ENCODE peak calls at places on chromosomes 11 and 22, in four cellular contexts. One of them, this sample, is unnamed.

GRCh38 chr22:46598224-46598623 is 22.0 kb upstream of the GRAMD4 start:
- DNase-seq in CD8-positive, alpha-beta T cell: no peak
- DNase-seq in skeletal muscle cell: no peak
- DNase-seq in colonic mucosa: no peak
- DNase-seq in this sample: no peak

GRCh38 chr22:46453006-46453828 is 84.2 kb downstream of the CELSR1 start:
- DNase-seq in CD8-positive, alpha-beta T cell: no peak
- DNase-seq in skeletal muscle cell: no peak
- DNase-seq in colonic mucosa: no peak
- DNase-seq in this sample: no peak

GRCh38 chr11:35945137-35945518 is 1.3 kb downstream of the LDLRAD3 start:
- DNase-seq in CD8-positive, alpha-beta T cell: no peak
- DNase-seq in skeletal muscle cell: no peak
- DNase-seq in colonic mucosa: no peak
- DNase-seq in this sample: no peak

GRCh38 chr11:66337103-66337899 is 1.1 kb upstream of the RIN1 start:
- DNase-seq in CD8-positive, alpha-beta T cell: no peak
- DNase-seq in skeletal muscle cell: no peak
- DNase-seq in colonic mucosa: no peak
- DNase-seq in this sample: no peak

GRCh38 chr11:117316197-117316961 is at the start of gene BACE1:
- DNase-seq in CD8-positive, alpha-beta T cell: no peak
- DNase-seq in skeletal muscle cell: peak
- DNase-seq in colonic mucosa: peak
- DNase-seq in this sample: peak

GRCh38 chr11:117684731-117685130 is 112.3 kb downstream of the DSCAML1 start:
- DNase-seq in CD8-positive, alpha-beta T cell: no peak
- DNase-seq in skeletal muscle cell: no peak
- DNase-seq in colonic mucosa: no peak
- DNase-seq in this sample: no peak

GRCh38 chr22:20268350-20269012 is 363 bp upstream of the RTN4R start:
- DNase-seq in CD8-positive, alpha-beta T cell: peak
- DNase-seq in skeletal muscle cell: no peak
- DNase-seq in colonic mucosa: peak
- DNase-seq in this sample: no peak

GRCh38 chr11:27201454-27202302 is 161.1 kb downstream of the BBOX1 start:
- DNase-seq in CD8-positive, alpha-beta T cell: no peak
- DNase-seq in skeletal muscle cell: peak
- DNase-seq in colonic mucosa: peak
- DNase-seq in this sample: peak

GRCh38 chr11:61505640-61506155 is 2.9 kb upstream of the LRRC10B start:
- DNase-seq in CD8-positive, alpha-beta T cell: no peak
- DNase-seq in skeletal muscle cell: no peak
- DNase-seq in colonic mucosa: no peak
- DNase-seq in this sample: no peak

GRCh38 chr22:23204125-23204488 is 23.8 kb downstream of the BCR start:
- DNase-seq in CD8-positive, alpha-beta T cell: no peak
- DNase-seq in skeletal muscle cell: no peak
- DNase-seq in colonic mucosa: no peak
- DNase-seq in this sample: no peak

DNA sequence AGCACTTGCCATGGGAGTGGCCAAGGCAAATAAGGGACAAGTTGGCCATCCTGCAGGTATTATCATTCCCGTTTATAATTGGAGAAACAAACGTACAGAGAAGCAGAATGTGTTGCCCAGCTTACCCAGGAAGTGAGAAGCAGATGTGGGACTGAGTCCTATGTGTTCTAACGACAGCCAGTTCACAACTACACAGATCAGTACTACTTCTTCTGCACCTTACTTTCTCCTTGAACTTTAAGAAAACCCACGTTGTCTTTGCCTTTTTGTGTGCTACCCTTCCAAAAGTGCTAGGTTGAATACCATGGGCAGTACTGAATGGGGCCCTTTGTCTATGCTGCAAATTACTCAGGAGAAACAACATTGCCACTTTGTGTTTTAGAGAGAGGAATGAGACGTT is 62.8 kb upstream of the BLID start:
- DNase-seq in CD8-positive, alpha-beta T cell: no peak
- DNase-seq in skeletal muscle cell: no peak
- DNase-seq in colonic mucosa: no peak
- DNase-seq in this sample: no peak
- H3K4me3 ChIP-seq in CD8-positive, alpha-beta T cell: no peak
- H3K4me3 ChIP-seq in skeletal muscle cell: peak
- H3K4me3 ChIP-seq in colonic mucosa: no peak
- H3K4me3 ChIP-seq in this sample: peak

GRCh38 chr11:11011617-11012016 is 153.8 kb upstream of the ZBED5 start:
- DNase-seq in CD8-positive, alpha-beta T cell: no peak
- DNase-seq in skeletal muscle cell: no peak
- DNase-seq in colonic mucosa: no peak
- DNase-seq in this sample: no peak

GRCh38 chr11:11016123-11016522 is 158.3 kb upstream of the ZBED5 start:
- DNase-seq in CD8-positive, alpha-beta T cell: no peak
- DNase-seq in skeletal muscle cell: peak
- DNase-seq in colonic mucosa: no peak
- DNase-seq in this sample: no peak

GRCh38 chr11:11010624-11011127 is 152.8 kb upstream of the ZBED5 start:
- DNase-seq in CD8-positive, alpha-beta T cell: no peak
- DNase-seq in skeletal muscle cell: no peak
- DNase-seq in colonic mucosa: peak
- DNase-seq in this sample: no peak
- H3K4me3 ChIP-seq in CD8-positive, alpha-beta T cell: no peak
- H3K4me3 ChIP-seq in skeletal muscle cell: no peak
- H3K4me3 ChIP-seq in colonic mucosa: no peak
- H3K4me3 ChIP-seq in this sample: no peak

GRCh38 chr22:43925433-43926348 is 2.1 kb downstream of the PNPLA3 start:
- DNase-seq in CD8-positive, alpha-beta T cell: no peak
- DNase-seq in skeletal muscle cell: no peak
- DNase-seq in colonic mucosa: no peak
- DNase-seq in this sample: peak
- H3K4me3 ChIP-seq in CD8-positive, alpha-beta T cell: no peak
- H3K4me3 ChIP-seq in skeletal muscle cell: peak
- H3K4me3 ChIP-seq in colonic mucosa: no peak
- H3K4me3 ChIP-seq in this sample: peak

GRCh38 chr11:9775393-9775780 is 111.5 kb downstream of the SWAP70 start:
- DNase-seq in CD8-positive, alpha-beta T cell: no peak
- DNase-seq in skeletal muscle cell: no peak
- DNase-seq in colonic mucosa: no peak
- DNase-seq in this sample: no peak

GRCh38 chr11:9774109-9774508 is 110.2 kb downstream of the SWAP70 start:
- DNase-seq in CD8-positive, alpha-beta T cell: no peak
- DNase-seq in skeletal muscle cell: no peak
- DNase-seq in colonic mucosa: no peak
- DNase-seq in this sample: no peak

GRCh38 chr11:9773524-9773923 is 109.6 kb downstream of the SWAP70 start:
- DNase-seq in CD8-positive, alpha-beta T cell: no peak
- DNase-seq in skeletal muscle cell: no peak
- DNase-seq in colonic mucosa: no peak
- DNase-seq in this sample: no peak

GRCh38 chr11:9776203-9776602 is 112.3 kb downstream of the SWAP70 start:
- DNase-seq in CD8-positive, alpha-beta T cell: no peak
- DNase-seq in skeletal muscle cell: no peak
- DNase-seq in colonic mucosa: no peak
- DNase-seq in this sample: no peak

GRCh38 chr11:9774591-9775392 is 110.9 kb downstream of the SWAP70 start:
- DNase-seq in CD8-positive, alpha-beta T cell: no peak
- DNase-seq in skeletal muscle cell: peak
- DNase-seq in colonic mucosa: no peak
- DNase-seq in this sample: no peak
- H3K4me3 ChIP-seq in CD8-positive, alpha-beta T cell: no peak
- H3K4me3 ChIP-seq in skeletal muscle cell: no peak
- H3K4me3 ChIP-seq in colonic mucosa: no peak
- H3K4me3 ChIP-seq in this sample: no peak

GRCh38 chr11:69275178-69275577 is 18.8 kb upstream of the MYEOV start:
- DNase-seq in CD8-positive, alpha-beta T cell: no peak
- DNase-seq in skeletal muscle cell: no peak
- DNase-seq in colonic mucosa: no peak
- DNase-seq in this sample: no peak

GRCh38 chr11:69277074-69277809 is 16.7 kb upstream of the MYEOV start:
- DNase-seq in CD8-positive, alpha-beta T cell: no peak
- DNase-seq in skeletal muscle cell: no peak
- DNase-seq in colonic mucosa: peak
- DNase-seq in this sample: no peak

GRCh38 chr11:69274531-69275016 is 19.4 kb upstream of the MYEOV start:
- DNase-seq in CD8-positive, alpha-beta T cell: no peak
- DNase-seq in skeletal muscle cell: no peak
- DNase-seq in colonic mucosa: peak
- DNase-seq in this sample: peak

GRCh38 chr11:69278091-69278867 is 15.7 kb upstream of the MYEOV start:
- DNase-seq in CD8-positive, alpha-beta T cell: no peak
- DNase-seq in skeletal muscle cell: no peak
- DNase-seq in colonic mucosa: peak
- DNase-seq in this sample: no peak

DNA sequence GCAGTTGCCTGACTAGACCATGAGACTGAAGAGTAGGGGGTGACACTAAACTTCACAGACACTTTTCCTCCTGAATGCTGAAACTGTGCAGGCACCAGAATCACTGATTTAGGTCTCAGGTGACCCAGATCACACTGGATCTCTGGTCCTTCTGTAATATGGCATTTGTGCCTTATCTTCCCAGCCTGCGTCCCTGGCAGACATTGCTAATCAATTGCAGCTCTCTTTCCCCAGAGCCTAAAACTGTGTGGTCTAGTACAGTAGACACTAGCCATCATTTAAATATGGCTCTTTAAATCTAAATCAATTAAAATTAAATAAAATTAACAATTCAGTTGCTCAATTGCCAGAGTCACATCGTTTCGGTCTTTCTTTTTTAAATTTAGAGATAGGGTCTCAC is 17.8 kb upstream of the MYEOV start:
- DNase-seq in CD8-positive, alpha-beta T cell: no peak
- DNase-seq in skeletal muscle cell: no peak
- DNase-seq in colonic mucosa: no peak
- DNase-seq in this sample: no peak
- H3K4me3 ChIP-seq in CD8-positive, alpha-beta T cell: no peak
- H3K4me3 ChIP-seq in skeletal muscle cell: no peak
- H3K4me3 ChIP-seq in colonic mucosa: no peak
- H3K4me3 ChIP-seq in this sample: no peak

DNA sequence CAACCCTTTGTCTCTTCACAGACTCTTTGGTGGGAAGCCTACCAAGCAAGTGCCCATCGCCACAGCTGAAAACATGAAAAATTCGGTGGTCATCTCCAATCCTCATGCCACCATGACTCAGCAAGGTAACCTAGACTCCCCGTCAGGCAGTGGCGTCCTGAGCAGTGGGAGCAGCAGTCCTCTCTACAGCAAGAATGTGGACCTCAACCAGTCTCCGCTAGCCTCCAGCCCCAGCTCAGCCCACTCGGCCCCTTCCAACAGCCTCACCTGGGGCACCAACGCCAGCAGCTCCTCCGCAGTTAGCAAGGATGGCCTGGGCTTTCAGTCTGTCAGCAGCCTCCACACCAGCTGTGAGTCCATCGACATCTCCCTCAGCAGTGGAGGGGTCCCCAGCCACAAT is 111.6 kb downstream of the DBX1 start:
- DNase-seq in CD8-positive, alpha-beta T cell: no peak
- DNase-seq in skeletal muscle cell: no peak
- DNase-seq in colonic mucosa: no peak
- DNase-seq in this sample: no peak
- H3K4me3 ChIP-seq in CD8-positive, alpha-beta T cell: no peak
- H3K4me3 ChIP-seq in skeletal muscle cell: no peak
- H3K4me3 ChIP-seq in colonic mucosa: no peak
- H3K4me3 ChIP-seq in this sample: no peak

GRCh38 chr11:113814181-113814580 is 34.6 kb downstream of the CLDN25 start:
- DNase-seq in CD8-positive, alpha-beta T cell: no peak
- DNase-seq in skeletal muscle cell: no peak
- DNase-seq in colonic mucosa: no peak
- DNase-seq in this sample: no peak
- H3K4me3 ChIP-seq in CD8-positive, alpha-beta T cell: no peak
- H3K4me3 ChIP-seq in skeletal muscle cell: no peak
- H3K4me3 ChIP-seq in colonic mucosa: no peak
- H3K4me3 ChIP-seq in this sample: no peak

GRCh38 chr22:37747715-37748100 is 50.9 kb downstream of the TRIOBP start:
- DNase-seq in CD8-positive, alpha-beta T cell: no peak
- DNase-seq in skeletal muscle cell: no peak
- DNase-seq in colonic mucosa: no peak
- DNase-seq in this sample: no peak
- H3K4me3 ChIP-seq in CD8-positive, alpha-beta T cell: no peak
- H3K4me3 ChIP-seq in skeletal muscle cell: peak
- H3K4me3 ChIP-seq in colonic mucosa: peak
- H3K4me3 ChIP-seq in this sample: peak

This sample was measured in retinal pigment epithelial cell.